ENCODE peak calls at places on chromosomes 3 and 15, in five cellular contexts. Q, S, Y, E and O are unnamed samples.

GRCh38 chr15:78301813-78302212 is 2.4 kb upstream of the SKIC8 start:
- DNase-seq in Q (no peak), S (no peak), Y (no peak), E (no peak), O (no peak)

GRCh38 chr15:66702770-66703539 is 919 bp downstream of the SMAD6 start:
- DNase-seq in Q (no peak), S (no peak), Y (peak; percentile 27), E (peak; percentile 74), O (no peak)

GRCh38 chr3:151537751-151538150 is 76.9 kb upstream of the IGSF10 start:
- DNase-seq in Q (no peak), S (no peak), Y (no peak), E (no peak), O (no peak)

GRCh38 chr3:186411994-186412393 is 50.0 kb upstream of the DGKG start:
- DNase-seq in Q (no peak), S (no peak), Y (no peak), E (no peak), O (no peak)

GRCh38 chr15:40739042-40739441 is 16.0 kb downstream of the RMDN3 start:
- DNase-seq in Q (no peak), S (no peak), Y (no peak), E (no peak), O (no peak)

GRCh38 chr15:63052961-63053698 is 10.6 kb downstream of the TPM1 start:
- DNase-seq in Q (peak; percentile 67), S (peak; percentile 86), Y (no peak), E (no peak), O (no peak)

GRCh38 chr3:161220850-161221753 is at the start of gene NMD3:
- DNase-seq in Q (peak; percentile 95), S (peak; percentile 97), Y (peak; percentile 90), E (peak; percentile 96), O (peak; percentile 89)

GRCh38 chr3:45778761-45779201 is 17.6 kb downstream of the SLC6A20 start:
- DNase-seq in Q (no peak), S (peak; percentile 41), Y (no peak), E (no peak), O (no peak)

GRCh38 chr3:138082085-138082991 is 33.1 kb downstream of the DZIP1L start:
- DNase-seq in Q (peak; percentile 44), S (no peak), Y (no peak), E (no peak), O (no peak)

GRCh38 chr15:63389902-63390301 is 8.3 kb upstream of the CA12 start:
- DNase-seq in Q (no peak), S (no peak), Y (no peak), E (peak; percentile 85), O (peak; percentile 34)

GRCh38 chr15:78182336-78182700 is 33.2 kb downstream of the IDH3A start:
- DNase-seq in Q (no peak), S (no peak), Y (no peak), E (no peak), O (no peak)

GRCh38 chr3:184234224-184234623 is 4.8 kb downstream of the VWA5B2 start:
- DNase-seq in Q (peak; percentile 49), S (no peak), Y (no peak), E (peak; percentile 80), O (no peak)

GRCh38 chr3:133895208-133896001 is at the start of gene RAB6B:
- DNase-seq in Q (peak; percentile 22), S (no peak), Y (no peak), E (peak; percentile 71), O (peak; percentile 58)

GRCh38 chr3:197406266-197406665 is 107.9 kb upstream of the DLG1 start:
- DNase-seq in Q (no peak), S (no peak), Y (no peak), E (peak; percentile 73), O (no peak)